ENCODE peak calls at places on chromosomes 12 and 14, in five cellular contexts. W is EL; Z is T-helper 1 cell; C is CD8-positive, alpha-beta T cell; H is AG09319. S is an unnamed sample.

GRCh38 chr12:27243006-27243405 is 1.1 kb upstream of the STK38L start:
- DNase-seq in W (no peak), Z (no peak), C (no peak), H (no peak), S (no peak)

GRCh38 chr14:36426836-36427235 is 93.2 kb downstream of the NKX2-1 start:
- DNase-seq in W (no peak), Z (no peak), C (no peak), H (no peak), S (no peak)

GRCh38 chr14:79473676-79474075 is 737.6 kb downstream of the DIO2 start:
- DNase-seq in W (no peak), Z (no peak), C (no peak), H (no peak), S (no peak)

GRCh38 chr12:118357327-118358007 is 15.2 kb downstream of the TAOK3 start:
- DNase-seq in W (peak), Z (no peak), C (no peak), H (no peak), S (no peak)

GRCh38 chr12:65335021-65335714 is 56.7 kb downstream of the MSRB3 start:
- DNase-seq in W (peak), Z (no peak), C (no peak), H (peak), S (no peak)

GRCh38 chr12:91982946-91983345 is 162.7 kb downstream of the BTG1 start:
- DNase-seq in W (no peak), Z (no peak), C (no peak), H (no peak), S (no peak)

GRCh38 chr14:23640524-23641141 is 4.5 kb downstream of the DHRS2 start:
- DNase-seq in W (peak), Z (no peak), C (no peak), H (peak), S (no peak)

GRCh38 chr12:55718020-55718419 is 2.2 kb upstream of the RDH5 start:
- DNase-seq in W (peak), Z (no peak), C (no peak), H (no peak), S (no peak)

GRCh38 chr12:23899434-23899833 is 50.0 kb downstream of the SOX5 start:
- DNase-seq in W (no peak), Z (no peak), C (no peak), H (no peak), S (no peak)

GRCh38 chr14:105333020-105333490 is 18.5 kb downstream of the PACS2 start:
- DNase-seq in W (no peak), Z (no peak), C (no peak), H (no peak), S (no peak)

GRCh38 chr14:93072659-93073365 is 42.9 kb downstream of the ITPK1 start:
- DNase-seq in W (no peak), Z (no peak), C (no peak), H (no peak), S (no peak)

GRCh38 chr14:67820428-67820881 is 876 bp downstream of the RAD51B start:
- DNase-seq in W (peak), Z (no peak), C (no peak), H (no peak), S (no peak)

GRCh38 chr12:88339966-88340365 is 197.9 kb downstream of the TMTC3 start:
- DNase-seq in W (peak), Z (no peak), C (no peak), H (no peak), S (no peak)

GRCh38 chr14:50059773-50060629 is 56.4 kb downstream of the VCPKMT start:
- DNase-seq in W (no peak), Z (no peak), C (no peak), H (no peak), S (no peak)

GRCh38 chr14:68549057-68549421 is 243.8 kb downstream of the ZFP36L1 start:
- DNase-seq in W (peak), Z (no peak), C (no peak), H (no peak), S (no peak)

GRCh38 chr14:79040742-79041249 is 870.6 kb downstream of the NRXN3 start:
- DNase-seq in W (no peak), Z (no peak), C (no peak), H (no peak), S (no peak)

GRCh38 chr12:125355614-125356013 is 290.4 kb downstream of the AACS start:
- DNase-seq in W (no peak), Z (no peak), C (no peak), H (no peak), S (no peak)

GRCh38 chr14:40656301-40656700 is 950.4 kb upstream of the LRFN5 start:
- DNase-seq in W (no peak), Z (no peak), C (no peak), H (no peak), S (no peak)

S was measured in GM12864.